ENCODE peak calls at places on chromosomes 1 and 21, in nine cellular contexts. W, E, N, L, X, R, A, D and F are unnamed samples.

GRCh38 chr1:1630965-1631792 is 794 bp upstream of the MMP23B start:
- DNase-seq in W (peak; percentile 18), E (no peak), N (no peak), L (no peak), X (no peak), R (peak; percentile 25), A (peak; percentile 44), D (peak; percentile 65), F (no peak)

GRCh38 chr1:94660994-94661393 is 119.4 kb upstream of the F3 start:
- DNase-seq in W (no peak), E (no peak), N (no peak), L (no peak), X (peak; percentile 27), R (no peak), A (no peak), D (no peak), F (no peak)

GRCh38 chr1:208127791-208128408 is 116.3 kb downstream of the PLXNA2 start:
- DNase-seq in W (peak; percentile 81), E (no peak), N (no peak), L (no peak), X (no peak), R (peak; percentile 18), A (no peak), D (no peak), F (no peak)

GRCh38 chr21:42818328-42818749 is 61.0 kb downstream of the WDR4 start:
- DNase-seq in W (peak; percentile 32), E (peak; percentile 41), N (peak; percentile 51), L (no peak), X (peak; percentile 55), R (no peak), A (peak; percentile 30), D (peak; percentile 63), F (no peak)

GRCh38 chr1:92484472-92485373 is 2.0 kb downstream of the GFI1 start:
- DNase-seq in W (peak; percentile 12), E (no peak), N (peak; percentile 69), L (no peak), X (peak; percentile 37), R (no peak), A (peak; percentile 56), D (peak; percentile 19), F (peak; percentile 62)

GRCh38 chr21:23955130-23955873 is 1652.0 kb downstream of the MRPL39 start:
- DNase-seq in W (no peak), E (no peak), N (no peak), L (no peak), X (peak; percentile 20), R (no peak), A (no peak), D (no peak), F (no peak)

GRCh38 chr1:207097871-207098324 is 6.1 kb upstream of the C4BPA start:
- DNase-seq in W (no peak), E (no peak), N (no peak), L (no peak), X (no peak), R (no peak), A (no peak), D (peak; percentile 18), F (no peak)

GRCh38 chr1:75672528-75673393 is 51.7 kb upstream of the ACADM start:
- DNase-seq in W (no peak), E (no peak), N (no peak), L (no peak), X (peak; percentile 91), R (no peak), A (no peak), D (peak; percentile 57), F (no peak)

GRCh38 chr21:46265736-46266525 is 19.5 kb downstream of the MCM3AP start:
- DNase-seq in W (no peak), E (no peak), N (no peak), L (no peak), X (peak; percentile 15), R (no peak), A (no peak), D (no peak), F (no peak)

GRCh38 chr21:46154155-46154954 is 1.0 kb downstream of the FTCD start:
- DNase-seq in W (no peak), E (no peak), N (no peak), L (no peak), X (no peak), R (no peak), A (no peak), D (peak; percentile 10), F (no peak)

GRCh38 chr1:235272851-235273250 is 55.1 kb downstream of the ARID4B start:
- DNase-seq in W (no peak), E (no peak), N (no peak), L (no peak), X (no peak), R (no peak), A (no peak), D (no peak), F (no peak)

GRCh38 chr1:197200468-197200899 is 54.0 kb upstream of the ASPM start:
- DNase-seq in W (no peak), E (no peak), N (no peak), L (no peak), X (peak; percentile 33), R (no peak), A (peak; percentile 3), D (peak; percentile 23), F (no peak)

GRCh38 chr1:182246783-182247182 is 144.8 kb downstream of the GLUL start:
- DNase-seq in W (no peak), E (no peak), N (no peak), L (no peak), X (no peak), R (no peak), A (no peak), D (no peak), F (no peak)

GRCh38 chr1:9239622-9240401 is 5.2 kb downstream of the H6PD start:
- DNase-seq in W (no peak), E (peak; percentile 88), N (no peak), L (no peak), X (peak; percentile 74), R (no peak), A (peak; percentile 12), D (peak; percentile 48), F (peak; percentile 94)

GRCh38 chr1:212561501-212561931 is 47.0 kb upstream of the ATF3 start:
- DNase-seq in W (no peak), E (no peak), N (no peak), L (no peak), X (peak; percentile 75), R (no peak), A (no peak), D (no peak), F (no peak)

GRCh38 chr1:231937013-231937754 is 310.6 kb downstream of the DISC1 start:
- DNase-seq in W (no peak), E (no peak), N (no peak), L (no peak), X (no peak), R (no peak), A (no peak), D (peak; percentile 52), F (no peak)

GRCh38 chr1:231062500-231063270 is 22.6 kb upstream of the FAM89A start:
- DNase-seq in W (no peak), E (no peak), N (no peak), L (no peak), X (no peak), R (no peak), A (no peak), D (no peak), F (no peak)

GRCh38 chr1:53393325-53393792 is 65.5 kb upstream of the LRP8 start:
- DNase-seq in W (peak; percentile 28), E (no peak), N (peak; percentile 79), L (peak; percentile 58), X (peak; percentile 73), R (peak; percentile 59), A (peak; percentile 62), D (peak; percentile 82), F (no peak)

GRCh38 chr1:233112184-233113008 is 162.0 kb downstream of the NTPCR start:
- DNase-seq in W (no peak), E (no peak), N (no peak), L (no peak), X (no peak), R (no peak), A (no peak), D (no peak), F (no peak)

GRCh38 chr21:42190492-42190875 is 28.5 kb upstream of the ABCG1 start:
- DNase-seq in W (no peak), E (no peak), N (no peak), L (no peak), X (no peak), R (peak; percentile 26), A (no peak), D (no peak), F (no peak)

GRCh38 chr1:43934279-43934985 is 831 bp downstream of the ARTN start:
- DNase-seq in W (peak; percentile 29), E (no peak), N (peak; percentile 79), L (peak; percentile 73), X (peak; percentile 76), R (peak; percentile 33), A (peak; percentile 38), D (peak; percentile 78), F (peak; percentile 34)

GRCh38 chr1:232046531-232047283 is 420.1 kb downstream of the DISC1 start:
- DNase-seq in W (no peak), E (no peak), N (no peak), L (no peak), X (no peak), R (no peak), A (no peak), D (no peak), F (no peak)

GRCh38 chr1:65209005-65209885 is 61.2 kb downstream of the AK4 start:
- DNase-seq in W (peak; percentile 6), E (peak; percentile 12), N (peak; percentile 54), L (peak; percentile 41), X (peak; percentile 61), R (no peak), A (no peak), D (peak; percentile 55), F (no peak)

GRCh38 chr1:54153548-54154439 is 994 bp upstream of the CDCP2 start:
- DNase-seq in W (no peak), E (no peak), N (no peak), L (no peak), X (peak; percentile 29), R (no peak), A (no peak), D (peak; percentile 76), F (no peak)

GRCh38 chr1:52634111-52634510 is 1.1 kb downstream of the SHISAL2A start:
- DNase-seq in W (no peak), E (no peak), N (peak; percentile 9), L (no peak), X (no peak), R (no peak), A (no peak), D (no peak), F (no peak)

GRCh38 chr21:45550552-45551210 is 8.4 kb upstream of the SLC19A1 start:
- DNase-seq in W (no peak), E (peak; percentile 95), N (peak; percentile 50), L (no peak), X (no peak), R (no peak), A (no peak), D (no peak), F (peak; percentile 90)